ENCODE peak calls at places on chromosomes 3 and 15, in eight cellular contexts. I is T-helper 2 cell; U is activated CD4-positive, alpha-beta memory T cell treated with anti-CD3 and anti-CD28 coated beads for 36 hours; H is stimulated activated CD4-positive, alpha-beta T cell treated with anti-CD3 and anti-CD28 coated beads, Interleukin-1b, Interleukin-23, amount 100 ng/mL, for 1 hour; L is effector memory CD8-positive, alpha-beta T cell; P is activated CD8-positive, alpha-beta T cell treated with anti-CD3 and anti-CD28 coated beads for 36 hours; Z is iris pigment epithelial cell; D is GM20000. F is an unnamed sample.

GRCh38 chr15:92807971-92808571 is 92.1 kb upstream of the CHD2 start:
- DNase-seq in I (no peak), U (peak), H (no peak), L (peak), P (no peak), Z (peak), D (no peak), F (no peak)

GRCh38 chr15:58413253-58413652 is 18.5 kb upstream of the LIPC start:
- DNase-seq in I (no peak), U (no peak), H (no peak), L (no peak), P (no peak), Z (no peak), D (no peak), F (no peak)

GRCh38 chr3:45682786-45683185 is 6.4 kb upstream of the SACM1L start:
- DNase-seq in I (no peak), U (no peak), H (no peak), L (no peak), P (no peak), Z (no peak), D (no peak), F (no peak)

GRCh38 chr3:4432233-4432632 is 34.8 kb downstream of the SUMF1 start:
- DNase-seq in I (no peak), U (no peak), H (no peak), L (no peak), P (no peak), Z (no peak), D (no peak), F (no peak)

GRCh38 chr3:160676547-160677303 is at the start of gene ARL14:
- DNase-seq in I (no peak), U (no peak), H (no peak), L (no peak), P (no peak), Z (peak), D (no peak), F (no peak)

GRCh38 chr3:33152363-33153360 is 38.8 kb downstream of the CRTAP start:
- DNase-seq in I (no peak), U (no peak), H (no peak), L (no peak), P (no peak), Z (no peak), D (no peak), F (no peak)

GRCh38 chr3:37787027-37787868 is 74.4 kb upstream of the CTDSPL start:
- DNase-seq in I (no peak), U (no peak), H (no peak), L (no peak), P (no peak), Z (no peak), D (no peak), F (no peak)

GRCh38 chr15:60580068-60580467 is 101.1 kb upstream of the ICE2 start:
- DNase-seq in I (peak), U (no peak), H (no peak), L (no peak), P (no peak), Z (no peak), D (no peak), F (no peak)

GRCh38 chr3:49411968-49412631 is at the start of the genes RHOA and TCTA:
- DNase-seq in I (peak), U (peak), H (peak), L (peak), P (peak), Z (peak), D (peak), F (peak)

GRCh38 chr3:79057756-79058155 is 710.0 kb downstream of the ROBO1 start:
- DNase-seq in I (no peak), U (no peak), H (no peak), L (no peak), P (no peak), Z (no peak), D (no peak), F (no peak)

GRCh38 chr15:58459562-58459961 is 27.8 kb downstream of the LIPC start:
- DNase-seq in I (no peak), U (no peak), H (no peak), L (no peak), P (no peak), Z (no peak), D (no peak), F (no peak)

GRCh38 chr3:134375542-134376384 is 1.5 kb upstream of the AMOTL2 start:
- DNase-seq in I (no peak), U (peak), H (no peak), L (no peak), P (no peak), Z (no peak), D (no peak), F (no peak)

GRCh38 chr3:142735462-142735861 is 11.6 kb downstream of the TRPC1 start:
- DNase-seq in I (no peak), U (no peak), H (no peak), L (no peak), P (no peak), Z (no peak), D (no peak), F (no peak)

GRCh38 chr3:176087066-176087697 is 1110.1 kb downstream of the TBL1XR1 start:
- DNase-seq in I (no peak), U (no peak), H (no peak), L (no peak), P (no peak), Z (no peak), D (no peak), F (no peak)

GRCh38 chr3:180188512-180189309 is 152.0 kb upstream of the PEX5L start:
- DNase-seq in I (no peak), U (no peak), H (no peak), L (no peak), P (no peak), Z (no peak), D (no peak), F (no peak)

GRCh38 chr3:47781326-47781684 is 388 bp downstream of the SMARCC1 start:
- DNase-seq in I (peak), U (peak), H (peak), L (peak), P (peak), Z (no peak), D (peak), F (peak)

GRCh38 chr3:112982710-112983109 is 7.8 kb upstream of the CD200R1 start:
- DNase-seq in I (no peak), U (no peak), H (no peak), L (no peak), P (no peak), Z (no peak), D (no peak), F (no peak)

GRCh38 chr3:43726511-43726910 is 35.8 kb downstream of the ABHD5 start:
- DNase-seq in I (no peak), U (no peak), H (no peak), L (no peak), P (no peak), Z (peak), D (no peak), F (no peak)

GRCh38 chr3:64444619-64445317 is 219.5 kb upstream of the PRICKLE2 start:
- DNase-seq in I (no peak), U (no peak), H (no peak), L (no peak), P (no peak), Z (no peak), D (no peak), F (no peak)

GRCh38 chr15:89754361-89755154 is 3.5 kb upstream of the MESP1 start:
- DNase-seq in I (no peak), U (no peak), H (no peak), L (no peak), P (no peak), Z (no peak), D (no peak), F (no peak)

GRCh38 chr3:45387171-45387570 is 1.2 kb upstream of the LARS2 start:
- DNase-seq in I (no peak), U (no peak), H (no peak), L (no peak), P (no peak), Z (peak), D (no peak), F (no peak)

GRCh38 chr3:129441782-129442181 is 1.8 kb downstream of the IFT122 start:
- DNase-seq in I (no peak), U (no peak), H (no peak), L (no peak), P (no peak), Z (peak), D (no peak), F (no peak)